ENCODE peak calls at places on chromosomes 11 and 22, in six cellular contexts. S, H, B, E, I and P are unnamed samples.

GRCh38 chr22:39299829-39300178 is 19.6 kb downstream of the RPL3 start:
- DNase-seq in S (no peak), H (peak; percentile 70), B (no peak), E (peak; percentile 63), I (peak; percentile 47), P (no peak)

GRCh38 chr11:5679811-5680210 is 5.1 kb downstream of the TRIM5 start:
- DNase-seq in S (no peak), H (no peak), B (no peak), E (no peak), I (no peak), P (no peak)

GRCh38 chr11:66600924-66601233 is 7.9 kb downstream of the CCS start:
- DNase-seq in S (no peak), H (no peak), B (no peak), E (no peak), I (no peak), P (no peak)

GRCh38 chr22:35043251-35043931 is 22.6 kb upstream of the ISX start:
- DNase-seq in S (no peak), H (no peak), B (no peak), E (no peak), I (no peak), P (no peak)

GRCh38 chr11:74842967-74843366 is 94.3 kb downstream of the RNF169 start:
- DNase-seq in S (no peak), H (no peak), B (no peak), E (no peak), I (no peak), P (no peak)

GRCh38 chr11:70063121-70063520 is 15.0 kb upstream of the ANO1 start:
- DNase-seq in S (no peak), H (no peak), B (no peak), E (no peak), I (no peak), P (no peak)

GRCh38 chr11:63639195-63639832 is 25.1 kb upstream of the PLAAT3 start:
- DNase-seq in S (no peak), H (no peak), B (no peak), E (no peak), I (peak; percentile 58), P (peak; percentile 58)

GRCh38 chr11:119218141-119218878 is 12.2 kb downstream of the CBL start:
- DNase-seq in S (no peak), H (no peak), B (no peak), E (no peak), I (peak; percentile 86), P (no peak)

GRCh38 chr11:32895471-32895870 is 2.9 kb downstream of the QSER1 start:
- DNase-seq in S (no peak), H (no peak), B (no peak), E (no peak), I (no peak), P (no peak)

GRCh38 chr11:31995031-31995430 is 95.8 kb upstream of the RCN1 start:
- DNase-seq in S (no peak), H (no peak), B (no peak), E (no peak), I (no peak), P (no peak)

GRCh38 chr22:32660292-32660691 is 141.2 kb upstream of the TIMP3 start:
- DNase-seq in S (peak; percentile 36), H (peak; percentile 70), B (no peak), E (peak; percentile 68), I (peak; percentile 71), P (peak; percentile 49)

GRCh38 chr11:104694259-104695070 is 203.8 kb downstream of the CASP12 start:
- DNase-seq in S (no peak), H (no peak), B (no peak), E (peak; percentile 11), I (peak; percentile 75), P (no peak)

GRCh38 chr11:42338056-42338455 is 878.6 kb upstream of the LRRC4C start:
- DNase-seq in S (no peak), H (no peak), B (no peak), E (no peak), I (no peak), P (no peak)

GRCh38 chr11:117022526-117022925 is 75.7 kb downstream of the SIK3 start:
- DNase-seq in S (no peak), H (no peak), B (no peak), E (no peak), I (no peak), P (no peak)

GRCh38 chr22:25839755-25840154 is 97.8 kb downstream of the MYO18B start:
- DNase-seq in S (no peak), H (no peak), B (no peak), E (no peak), I (no peak), P (no peak)

GRCh38 chr11:60924110-60924905 is at the start of gene TMEM132A:
- DNase-seq in S (peak; percentile 72), H (peak; percentile 73), B (no peak), E (peak; percentile 73), I (peak; percentile 61), P (peak; percentile 82)

GRCh38 chr11:133950874-133951483 is 5.8 kb downstream of the IGSF9B start:
- DNase-seq in S (no peak), H (peak; percentile 77), B (no peak), E (no peak), I (no peak), P (no peak)

GRCh38 chr11:62054081-62054480 is 69.7 kb upstream of the INCENP start:
- DNase-seq in S (no peak), H (no peak), B (no peak), E (no peak), I (no peak), P (no peak)

GRCh38 chr11:123483058-123483457 is 53.0 kb downstream of the GRAMD1B start:
- DNase-seq in S (no peak), H (no peak), B (no peak), E (no peak), I (no peak), P (no peak)

GRCh38 chr11:12017243-12017678 is 8.8 kb upstream of the DKK3 start:
- DNase-seq in S (no peak), H (peak; percentile 38), B (no peak), E (no peak), I (peak; percentile 66), P (no peak)

GRCh38 chr11:118522571-118523072 is 4.7 kb upstream of the TTC36 start:
- DNase-seq in S (no peak), H (no peak), B (no peak), E (peak; percentile 39), I (peak; percentile 28), P (no peak)

GRCh38 chr22:39314251-39314971 is 5.0 kb downstream of the RPL3 start:
- DNase-seq in S (no peak), H (no peak), B (no peak), E (no peak), I (no peak), P (peak; percentile 55)

GRCh38 chr11:64769283-64769682 is 9.1 kb downstream of the SF1 start:
- DNase-seq in S (no peak), H (no peak), B (no peak), E (no peak), I (no peak), P (no peak)
- H3K36me3 ChIP-seq in S (peaks cover 98% of the 10 kb centered on the region), H (peaks cover 49% of the 10 kb centered on the region), B (peaks cover 92% of the 10 kb centered on the region), E (peaks cover 70% of the 10 kb centered on the region), I (peaks cover 53% of the 10 kb centered on the region), P (peaks cover 97% of the 10 kb centered on the region)

GRCh38 chr22:23284504-23285033 is 104.3 kb downstream of the BCR start:
- DNase-seq in S (no peak), H (no peak), B (no peak), E (no peak), I (no peak), P (no peak)

GRCh38 chr22:23285734-23286133 is 105.4 kb downstream of the BCR start:
- DNase-seq in S (no peak), H (no peak), B (no peak), E (no peak), I (peak; percentile 12), P (no peak)

GRCh38 chr22:23285236-23285635 is 104.9 kb downstream of the BCR start:
- DNase-seq in S (no peak), H (no peak), B (no peak), E (no peak), I (no peak), P (no peak)

GRCh38 chr22:23287136-23288095 is 107.1 kb downstream of the BCR start:
- DNase-seq in S (no peak), H (no peak), B (no peak), E (no peak), I (no peak), P (no peak)

GRCh38 chr22:23286296-23286695 is 106.0 kb downstream of the BCR start:
- DNase-seq in S (no peak), H (no peak), B (no peak), E (no peak), I (no peak), P (no peak)
- H3K4me1 ChIP-seq in S (peaks cover 10% of the 10 kb centered on the region), H (peaks cover 9% of the 10 kb centered on the region), B (peaks cover 13% of the 10 kb centered on the region), E (peaks cover 11% of the 10 kb centered on the region), I (peaks cover 5% of the 10 kb centered on the region), P (no peaks in the 10 kb centered on the region)

GRCh38 chr22:19045094-19045493 is 77.1 kb downstream of the DGCR2 start:
- DNase-seq in S (no peak), H (no peak), B (no peak), E (no peak), I (no peak), P (no peak)

GRCh38 chr22:19047993-19048392 is 74.2 kb downstream of the DGCR2 start:
- DNase-seq in S (no peak), H (no peak), B (no peak), E (no peak), I (no peak), P (no peak)

GRCh38 chr22:19048531-19048930 is 73.7 kb downstream of the DGCR2 start:
- DNase-seq in S (no peak), H (no peak), B (no peak), E (no peak), I (no peak), P (no peak)

GRCh38 chr22:19046287-19046686 is 75.9 kb downstream of the DGCR2 start:
- DNase-seq in S (no peak), H (no peak), B (no peak), E (no peak), I (no peak), P (no peak)

GRCh38 chr22:19046719-19047609 is 75.2 kb downstream of the DGCR2 start:
- DNase-seq in S (no peak), H (no peak), B (no peak), E (no peak), I (no peak), P (no peak)
- H3K36me3 ChIP-seq in S (peaks cover 73% of the 10 kb centered on the region), H (peaks cover 16% of the 10 kb centered on the region), B (peaks cover 53% of the 10 kb centered on the region), E (peaks cover 42% of the 10 kb centered on the region), I (peaks cover 16% of the 10 kb centered on the region), P (peaks cover 54% of the 10 kb centered on the region)

DNA sequence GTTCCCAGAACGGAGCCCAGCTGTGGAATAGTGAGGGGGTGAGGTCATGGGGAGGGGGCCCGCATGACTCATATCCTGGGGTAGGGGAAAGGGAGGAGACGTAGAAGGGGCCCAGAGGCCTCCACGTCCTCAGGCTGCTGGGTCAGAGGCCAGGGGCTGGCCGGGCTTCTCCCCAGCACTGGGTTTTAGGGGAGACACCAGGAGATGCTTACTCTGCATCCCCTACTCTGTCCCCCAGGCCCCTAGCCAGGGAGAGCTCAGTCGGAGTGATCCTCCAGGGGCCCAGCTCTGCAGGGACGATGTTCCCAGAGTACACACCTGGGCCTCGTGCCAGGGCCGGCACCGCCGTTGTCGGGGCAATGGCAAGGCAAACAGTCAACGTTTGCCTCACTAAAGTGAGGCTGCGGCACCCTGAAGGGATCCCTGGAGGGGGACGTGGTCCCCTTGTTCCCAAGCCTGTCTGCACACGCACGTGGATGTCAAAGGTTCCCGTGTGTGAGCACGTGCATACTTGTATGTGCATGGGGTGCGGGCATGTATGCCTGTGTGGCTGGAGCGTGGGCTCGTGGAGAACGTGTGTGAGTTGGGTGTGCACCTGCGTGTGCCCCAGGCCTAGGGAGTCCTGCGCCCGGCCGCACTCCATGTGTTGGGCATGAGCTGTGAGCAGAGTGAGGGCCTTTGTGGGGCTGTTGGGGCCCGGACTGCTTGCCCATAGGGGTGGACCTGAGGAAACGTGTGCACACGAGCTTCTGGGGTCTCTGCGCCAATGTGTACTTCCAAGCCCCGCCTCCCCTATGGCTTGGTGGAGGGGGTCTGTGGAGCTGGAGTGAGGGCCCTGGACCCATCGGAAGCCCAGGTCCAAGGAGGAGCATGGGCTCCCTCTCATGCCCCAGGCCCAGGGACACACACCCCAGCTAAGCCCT is 14.2 kb downstream of the PRR33 start:
- DNase-seq in S (no peak), H (peak; percentile 67), B (no peak), E (peak; percentile 50), I (peak; percentile 83), P (peak; percentile 7)
- H3K4me1 ChIP-seq in S (peaks cover 24% of the 10 kb centered on the region), H (peaks cover 70% of the 10 kb centered on the region), B (peaks cover 21% of the 10 kb centered on the region), E (peaks cover 27% of the 10 kb centered on the region), I (no peaks in the 10 kb centered on the region), P (no peaks in the 10 kb centered on the region)